ENCODE peak calls at places on chromosomes 13 and 19, in five cellular contexts. P, H, X, Z and I are unnamed samples. For H3K4me1, the result is how much of the 10 kb centered on the place peaks cover.

GRCh38 chr13:94198666-94199065 is 280.8 kb downstream of the DCT start:
- DNase-seq in X (no peak), P (no peak), Z (no peak), H (no peak), I (no peak)

GRCh38 chr13:64154514-64154913 is 2738.9 kb upstream of the PCDH20 start:
- DNase-seq in X (no peak), P (no peak), Z (no peak), H (no peak), I (no peak)

GRCh38 chr19:46404884-46405658 is 8.3 kb downstream of the CCDC8 start:
- DNase-seq in X (no peak), Z (peak), H (no peak), P (no peak), I (no peak)

GRCh38 chr19:17243854-17244617 is 1.7 kb downstream of the NR2F6 start:
- DNase-seq in H (no peak), X (peak), P (peak), Z (peak), I (peak)

GRCh38 chr19:42596391-42597071 is 1.8 kb upstream of the CEACAM8 start:
- DNase-seq in Z (peak), P (no peak), H (peak), X (peak), I (peak)

GRCh38 chr13:22061371-22061805 is 390.5 kb downstream of the FGF9 start:
- DNase-seq in Z (no peak), P (no peak), H (peak), X (no peak), I (no peak)

GRCh38 chr19:45154064-45154827 is 6.5 kb downstream of the NKPD1 start:
- DNase-seq in Z (peak), X (peak), P (no peak), H (no peak), I (peak)

GRCh38 chr13:105513448-105513847 is 1022.0 kb downstream of the EFNB2 start:
- DNase-seq in X (no peak), P (no peak), Z (no peak), H (no peak), I (no peak)

GRCh38 chr13:32212420-32212819 is 102.7 kb downstream of the ZAR1L start:
- DNase-seq in Z (no peak), P (no peak), X (no peak), H (no peak), I (no peak)

GRCh38 chr13:97076898-97077297 is 82.6 kb upstream of the OXGR1 start:
- DNase-seq in P (no peak), H (no peak), Z (no peak), X (no peak), I (no peak)

GRCh38 chr19:39676004-39676403 is 20.3 kb downstream of the LGALS16 start:
- DNase-seq in H (no peak), P (no peak), Z (no peak), X (no peak), I (no peak)

DNA sequence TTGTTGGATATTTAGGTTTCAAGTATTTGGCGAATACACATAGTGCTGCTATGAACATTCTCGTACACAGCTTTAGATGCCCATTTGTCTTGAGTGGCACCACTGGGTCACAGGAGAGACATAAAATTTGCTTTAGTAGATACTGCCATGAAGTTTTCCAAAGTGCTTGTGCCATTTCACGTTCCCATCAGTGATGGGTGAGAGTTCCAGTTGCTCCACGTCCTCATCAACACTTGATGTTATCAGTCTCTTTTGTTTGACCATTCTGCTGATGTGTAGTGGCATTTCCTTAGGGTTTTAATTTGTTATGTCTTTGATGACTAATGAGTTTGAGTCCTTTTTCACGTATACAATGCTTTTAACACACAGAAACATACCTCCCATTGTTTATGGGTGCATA is 11.0 kb downstream of the ZSWIM9 start:
- DNase-seq in P (no peak), X (no peak), H (no peak), Z (no peak), I (no peak)
- H3K4me1 ChIP-seq in P (under half), X (under half), H (under half), Z (under half), I (under half)

GRCh38 chr13:75796825-75797224 is 160.7 kb downstream of the LMO7 start:
- DNase-seq in X (no peak), H (no peak), P (no peak), Z (no peak), I (no peak)

GRCh38 chr13:75797719-75798118 is 161.6 kb downstream of the LMO7 start:
- DNase-seq in H (no peak), P (no peak), X (no peak), Z (no peak), I (no peak)

GRCh38 chr13:75794663-75795062 is 158.5 kb downstream of the LMO7 start:
- DNase-seq in H (no peak), X (no peak), P (no peak), Z (no peak), I (no peak)

GRCh38 chr13:75797256-75797655 is 161.1 kb downstream of the LMO7 start:
- DNase-seq in H (no peak), P (no peak), X (no peak), Z (no peak), I (no peak)

DNA sequence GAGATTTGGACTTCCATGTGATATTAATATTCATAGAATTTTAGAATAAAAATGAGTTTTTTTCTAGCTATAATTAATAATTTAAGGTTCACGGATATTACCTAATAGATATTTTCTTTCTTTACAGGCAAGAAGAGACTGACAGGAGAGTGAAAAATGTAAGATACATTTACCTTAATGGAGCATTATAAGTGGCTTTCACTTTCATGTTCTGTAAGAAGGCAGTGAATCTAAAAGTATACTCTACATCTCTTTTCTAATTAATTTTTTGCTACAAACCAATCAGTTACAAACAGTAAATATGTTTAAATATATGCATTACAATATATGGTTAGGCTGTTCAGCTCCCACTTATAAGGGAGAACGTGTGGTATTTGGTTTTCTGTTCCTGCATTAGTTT is 159.1 kb downstream of the LMO7 start:
- DNase-seq in X (no peak), P (no peak), Z (no peak), H (no peak), I (no peak)
- H3K4me1 ChIP-seq in X (under half), P (under half), Z (under half), H (under half), I (under half)

GRCh38 chr19:47615714-47616113 is 6.8 kb downstream of the BICRA start:
- DNase-seq in X (no peak), Z (no peak), H (no peak), P (no peak), I (no peak)
- H3K4me1 ChIP-seq in X (under half), Z (under half), H (under half), P (under half), I (under half)

GRCh38 chr19:48060381-48060780 is 16.5 kb upstream of the CABP5 start:
- DNase-seq in P (no peak), H (no peak), X (no peak), Z (no peak), I (no peak)
- H3K4me1 ChIP-seq in P (under half), H (under half), X (under half), Z (under half), I (under half)

DNA sequence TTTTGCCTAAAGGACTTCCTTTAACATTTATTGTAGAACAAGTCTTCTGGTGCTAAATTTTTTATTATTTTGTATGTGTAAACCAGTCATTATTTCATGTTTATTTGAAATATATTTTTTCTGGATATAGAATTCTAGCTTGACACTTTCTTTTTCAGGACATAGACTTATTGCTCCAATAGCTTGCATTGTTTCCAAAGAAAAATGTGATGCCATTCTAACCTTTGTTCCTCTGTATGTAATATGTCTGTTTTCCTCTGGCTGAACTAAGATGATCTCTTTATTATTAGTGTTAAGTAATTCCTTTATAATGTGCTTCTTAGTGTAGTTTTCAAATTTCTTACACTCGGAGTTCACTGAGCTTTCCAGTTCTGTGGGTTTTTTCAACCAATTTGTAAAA is 174.1 kb upstream of the STARD13 start:
- DNase-seq in Z (no peak), X (no peak), P (no peak), H (no peak), I (no peak)
- H3K4me1 ChIP-seq in Z (under half), X (under half), P (under half), H (under half), I (under half)

GRCh38 chr13:73966331-73966730 is 167.9 kb downstream of the KLF12 start:
- DNase-seq in X (no peak), H (no peak), P (no peak), Z (peak), I (peak)
- H3K4me1 ChIP-seq in X (under half), H (under half), P (under half), Z (under half), I (under half)

GRCh38 chr13:98175823-98176222 is 1.2 kb downstream of the RNF113B start:
- DNase-seq in Z (no peak), X (no peak), P (no peak), H (no peak), I (no peak)
- H3K4me1 ChIP-seq in Z (under half), X (under half), P (under half), H (under half), I (under half)

DNA sequence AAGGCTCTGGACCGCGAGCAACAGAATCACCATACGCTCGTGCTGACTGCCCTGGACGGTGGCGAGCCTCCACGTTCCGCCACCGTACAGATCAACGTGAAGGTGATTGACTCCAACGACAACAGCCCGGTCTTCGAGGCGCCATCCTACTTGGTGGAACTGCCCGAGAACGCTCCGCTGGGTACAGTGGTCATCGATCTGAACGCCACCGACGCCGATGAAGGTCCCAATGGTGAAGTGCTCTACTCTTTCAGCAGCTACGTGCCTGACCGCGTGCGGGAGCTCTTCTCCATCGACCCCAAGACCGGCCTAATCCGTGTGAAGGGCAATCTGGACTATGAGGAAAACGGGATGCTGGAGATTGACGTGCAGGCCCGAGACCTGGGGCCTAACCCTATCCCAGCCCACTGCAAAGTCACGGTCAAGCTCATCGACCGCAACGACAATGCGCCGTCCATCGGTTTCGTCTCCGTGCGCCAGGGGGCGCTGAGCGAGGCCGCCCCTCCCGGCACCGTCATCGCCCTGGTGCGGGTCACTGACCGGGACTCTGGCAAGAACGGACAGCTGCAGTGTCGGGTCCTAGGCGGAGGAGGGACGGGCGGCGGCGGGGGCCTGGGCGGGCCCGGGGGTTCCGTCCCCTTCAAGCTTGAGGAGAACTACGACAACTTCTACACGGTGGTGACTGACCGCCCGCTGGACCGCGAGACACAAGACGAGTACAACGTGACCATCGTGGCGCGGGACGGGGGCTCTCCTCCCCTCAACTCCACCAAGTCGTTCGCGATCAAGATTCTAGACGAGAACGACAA is 1.8 kb downstream of the PCDH17 start:
- DNase-seq in X (peak), P (peak), Z (peak), H (no peak), I (peak)
- H3K4me1 ChIP-seq in X (under half), P (under half), Z (under half), H (under half), I (under half)